ENCODE peak calls at places on chromosomes 2 and 18, in ten cellular contexts. I, K, Q, H, L, D, W, B, J and N are unnamed samples.

GRCh38 chr2:98518106-98518505 is 73.4 kb downstream of the INPP4A start:
- DNase-seq in B (peak), L (no peak), K (no peak), I (no peak), J (no peak), Q (no peak), H (no peak), W (no peak), D (peak), N (no peak)

GRCh38 chr2:6644261-6644660 is 221.4 kb downstream of the CMPK2 start:
- DNase-seq in I (no peak), D (no peak), K (no peak), W (no peak), L (no peak), B (no peak), H (no peak), Q (no peak), J (no peak), N (no peak)

GRCh38 chr2:21996339-21996738 is 872.6 kb downstream of the TDRD15 start:
- DNase-seq in B (no peak), W (no peak), K (no peak), J (no peak), H (no peak), I (no peak), L (no peak), Q (no peak), D (no peak), N (no peak)

GRCh38 chr2:215960825-215961224 is 52.5 kb downstream of the MREG start:
- DNase-seq in B (no peak), W (no peak), L (no peak), D (no peak), K (no peak), I (no peak), H (no peak), J (no peak), Q (no peak), N (peak)

GRCh38 chr18:36942264-36942663 is 113.3 kb downstream of the KIAA1328 start:
- DNase-seq in W (no peak), K (no peak), I (no peak), Q (no peak), D (no peak), B (peak), J (peak), L (peak), H (no peak), N (peak)

GRCh38 chr18:22457552-22457951 is 39.8 kb upstream of the CTAGE1 start:
- DNase-seq in D (no peak), H (no peak), W (no peak), K (no peak), B (no peak), Q (no peak), J (no peak), I (no peak), L (no peak), N (no peak)

GRCh38 chr2:75416420-75417342 is 144.1 kb downstream of the EVA1A start:
- DNase-seq in K (no peak), I (no peak), H (no peak), W (no peak), D (no peak), Q (no peak), B (no peak), J (no peak), L (no peak), N (no peak)

GRCh38 chr2:19863303-19864041 is 38.3 kb downstream of the TTC32 start:
- DNase-seq in L (peak), I (peak), D (peak), Q (no peak), H (peak), K (peak), J (no peak), B (peak), W (peak), N (peak)

GRCh38 chr2:62266433-62267038 is 70.6 kb downstream of the B3GNT2 start:
- DNase-seq in L (no peak), I (no peak), B (peak), H (no peak), K (peak), Q (no peak), W (no peak), J (peak), D (no peak), N (no peak)

GRCh38 chr18:23049698-23050373 is 85.4 kb upstream of the CABLES1 start:
- DNase-seq in K (no peak), L (no peak), H (peak), J (no peak), I (no peak), Q (no peak), W (no peak), D (no peak), B (no peak), N (no peak)

GRCh38 chr2:161796192-161796591 is 172.0 kb downstream of the SLC4A10 start:
- DNase-seq in W (no peak), I (peak), L (peak), D (no peak), K (no peak), H (no peak), J (no peak), Q (no peak), B (no peak), N (no peak)

GRCh38 chr2:233118601-233119000 is 58.5 kb downstream of the INPP5D start:
- DNase-seq in D (no peak), L (peak), B (no peak), Q (peak), K (no peak), H (no peak), I (peak), W (no peak), J (no peak), N (no peak)

GRCh38 chr18:40897884-40898283 is 1057.2 kb upstream of the PIK3C3 start:
- DNase-seq in K (no peak), L (no peak), H (no peak), J (no peak), D (peak), Q (no peak), I (no peak), W (no peak), B (no peak), N (no peak)

GRCh38 chr18:10320848-10321247 is 133.6 kb upstream of the APCDD1 start:
- DNase-seq in H (no peak), K (peak), J (peak), L (no peak), D (no peak), B (no peak), W (peak), I (no peak), Q (no peak), N (no peak)

GRCh38 chr2:169073972-169074751 is 4.8 kb downstream of the DHRS9 start:
- DNase-seq in H (no peak), W (no peak), J (no peak), I (no peak), K (no peak), Q (no peak), D (no peak), B (no peak), L (no peak), N (no peak)

GRCh38 chr18:23209031-23209430 is 73.7 kb downstream of the CABLES1 start:
- DNase-seq in J (no peak), H (no peak), K (no peak), D (no peak), B (no peak), L (no peak), Q (no peak), W (no peak), I (no peak), N (no peak)

GRCh38 chr2:218310853-218311542 is 18.7 kb upstream of the TMBIM1 start:
- DNase-seq in H (no peak), D (no peak), Q (no peak), I (no peak), J (no peak), L (no peak), K (no peak), B (no peak), W (no peak), N (no peak)

GRCh38 chr2:218313356-218313755 is 21.1 kb upstream of the TMBIM1 start:
- DNase-seq in W (no peak), H (no peak), K (no peak), B (no peak), J (no peak), D (no peak), I (no peak), Q (no peak), L (no peak), N (no peak)

GRCh38 chr2:218307415-218308090 is 15.2 kb upstream of the TMBIM1 start:
- DNase-seq in W (no peak), K (no peak), H (no peak), I (no peak), D (no peak), Q (no peak), B (no peak), L (no peak), J (no peak), N (no peak)

GRCh38 chr2:218311908-218312756 is 19.8 kb upstream of the TMBIM1 start:
- DNase-seq in L (no peak), J (no peak), I (no peak), K (no peak), D (no peak), Q (no peak), H (no peak), W (no peak), B (no peak), N (no peak)

DNA sequence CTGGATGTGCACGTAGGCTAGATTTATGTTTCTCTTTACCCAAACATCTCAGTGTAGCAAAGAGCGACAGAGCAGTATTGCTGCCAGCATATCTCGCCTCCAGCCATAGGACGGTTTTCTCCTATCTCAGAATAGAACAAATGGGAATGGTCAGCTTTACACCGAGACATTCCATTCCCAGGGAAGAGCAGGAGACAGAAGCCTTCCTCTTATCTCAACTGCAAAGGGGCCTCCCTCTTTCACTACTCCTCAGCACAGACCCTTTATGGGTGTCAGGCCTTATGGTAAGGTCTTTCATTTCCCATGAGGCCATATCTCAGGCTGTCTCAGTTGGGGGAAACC is 19.2 kb upstream of the TMBIM1 start:
- DNase-seq in J (no peak), L (no peak), Q (no peak), I (no peak), D (no peak), H (no peak), K (no peak), B (no peak), W (no peak), N (no peak)
- TF ChIP-seq CTCF in J (no peak), L (no peak), Q (no peak), I (no peak), D (no peak), H (no peak), K (no peak), B (no peak), W (no peak), N (no peak)

GRCh38 chr18:48605408-48605845 is 66.6 kb downstream of the CTIF start:
- DNase-seq in L (no peak), B (peak), D (peak), I (no peak), J (no peak), K (no peak), Q (no peak), H (peak), W (no peak), N (peak)
- TF ChIP-seq CTCF in L (no peak), B (peak), D (no peak), I (no peak), J (peak), K (no peak), Q (peak), H (no peak), W (no peak), N (peak)

DNA sequence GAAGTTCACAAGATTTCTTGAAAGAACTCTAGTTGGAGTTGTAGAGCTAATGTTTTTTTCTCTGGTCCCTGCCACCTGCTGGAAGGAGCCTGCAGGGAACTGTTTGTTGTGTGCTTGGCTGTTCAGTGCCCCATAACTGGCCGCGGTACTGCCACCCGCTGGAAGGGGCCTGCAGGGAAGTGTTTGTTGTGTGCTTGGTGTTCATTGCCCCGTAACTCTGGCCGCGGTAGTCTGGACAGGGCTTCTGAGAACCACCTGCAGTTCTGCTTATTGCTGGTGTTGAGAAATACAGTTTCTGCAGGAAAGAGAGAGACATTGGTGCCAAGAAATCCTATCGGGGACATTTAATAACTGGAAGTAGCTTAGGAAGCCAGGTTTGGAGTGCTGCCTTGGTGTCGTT is 58.1 kb downstream of the AGAP1 start:
- DNase-seq in J (no peak), L (peak), I (peak), W (no peak), H (peak), K (peak), D (peak), Q (peak), B (peak), N (peak)
- TF ChIP-seq CTCF in J (peak), L (peak), I (peak), W (peak), H (no peak), K (peak), D (no peak), Q (peak), B (peak), N (peak)

GRCh38 chr18:60684843-60685513 is 312.4 kb upstream of the MC4R start:
- DNase-seq in Q (no peak), J (peak), H (no peak), I (no peak), B (peak), W (no peak), K (peak), L (no peak), D (no peak), N (no peak)
- TF ChIP-seq CTCF in Q (peak), J (peak), H (peak), I (peak), B (peak), W (peak), K (peak), L (peak), D (peak), N (peak)

DNA sequence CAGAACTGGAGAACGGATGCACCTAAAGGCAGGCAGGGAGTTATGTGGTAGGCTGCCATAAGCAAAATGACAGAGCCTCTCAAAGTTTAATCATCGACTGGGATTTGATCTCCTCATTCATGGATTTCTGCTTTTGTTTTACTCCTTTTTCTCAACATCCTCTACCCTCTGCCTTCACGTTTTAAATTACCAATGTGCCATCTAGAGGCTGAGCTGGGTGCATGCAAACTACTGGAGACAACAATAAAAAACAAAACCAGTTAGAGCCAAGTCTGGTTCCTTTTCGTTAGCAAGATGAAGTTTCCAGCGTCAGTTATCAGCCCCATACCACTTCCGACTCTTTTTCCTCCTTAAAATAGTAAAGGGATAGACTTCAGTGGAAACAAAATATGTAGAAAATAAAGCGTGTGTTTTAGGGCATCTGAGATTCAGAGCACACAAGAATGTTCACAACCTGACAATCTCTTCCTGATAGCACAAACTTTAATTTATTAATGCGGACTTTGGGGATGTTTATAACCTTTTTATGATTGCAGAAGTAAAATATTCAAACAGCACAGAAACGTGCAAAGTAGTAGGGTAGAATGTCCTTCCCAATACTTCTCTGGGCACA is 117.0 kb downstream of the LAMA1 start:
- DNase-seq in K (no peak), W (no peak), H (no peak), Q (no peak), D (no peak), J (no peak), B (peak), L (no peak), I (no peak), N (no peak)
- TF ChIP-seq CTCF in K (peak), W (peak), H (peak), Q (peak), D (no peak), J (peak), B (peak), L (peak), I (peak), N (peak)

DNA sequence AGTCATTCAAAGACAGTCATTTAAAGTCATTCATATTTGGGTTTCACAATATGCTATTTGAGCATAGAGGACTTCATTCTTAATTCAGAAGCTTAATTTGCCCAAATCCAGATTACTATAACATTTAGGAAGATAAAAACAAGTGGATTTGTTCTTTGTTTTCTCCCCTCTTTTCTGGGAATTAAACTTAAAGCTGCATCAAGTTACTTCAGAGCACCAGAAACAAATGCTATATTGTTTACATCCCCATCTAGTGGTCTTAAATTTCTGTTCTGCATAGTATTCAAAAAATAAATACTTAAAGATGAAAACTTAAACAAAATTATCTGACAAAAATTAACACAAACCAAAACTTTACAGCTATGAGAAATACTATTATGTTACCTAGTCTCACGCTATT is 34.7 kb upstream of the MARCHF7 start:
- DNase-seq in Q (no peak), H (no peak), W (no peak), L (no peak), K (no peak), B (no peak), I (no peak), D (no peak), J (no peak), N (no peak)
- TF ChIP-seq CTCF in Q (peak), H (no peak), W (peak), L (peak), K (peak), B (peak), I (peak), D (no peak), J (no peak), N (no peak)

GRCh38 chr2:221001377-221001776 is 570.7 kb downstream of the EPHA4 start:
- DNase-seq in K (no peak), J (no peak), H (no peak), D (no peak), L (no peak), B (no peak), I (no peak), W (no peak), Q (no peak), N (no peak)

GRCh38 chr2:220994841-220995240 is 577.3 kb downstream of the EPHA4 start:
- DNase-seq in H (no peak), Q (no peak), K (no peak), L (no peak), I (no peak), B (no peak), J (no peak), W (no peak), D (no peak), N (no peak)

GRCh38 chr2:220999351-220999750 is 572.8 kb downstream of the EPHA4 start:
- DNase-seq in W (no peak), I (no peak), K (no peak), Q (no peak), J (no peak), H (no peak), B (no peak), L (no peak), D (no peak), N (no peak)

GRCh38 chr2:221002101-221002500 is 570.0 kb downstream of the EPHA4 start:
- DNase-seq in B (no peak), Q (no peak), J (no peak), W (no peak), K (no peak), H (no peak), L (no peak), D (no peak), I (no peak), N (no peak)

GRCh38 chr2:220998156-220998555 is 573.9 kb downstream of the EPHA4 start:
- DNase-seq in D (no peak), J (no peak), Q (no peak), K (no peak), L (no peak), I (no peak), W (no peak), B (no peak), H (no peak), N (no peak)
- TF ChIP-seq CTCF in D (no peak), J (no peak), Q (no peak), K (no peak), L (no peak), I (no peak), W (no peak), B (no peak), H (no peak), N (no peak)

GRCh38 chr2:96602330-96602823 is 35.7 kb downstream of the KANSL3 start:
- DNase-seq in K (no peak), B (no peak), Q (no peak), D (peak), H (no peak), W (no peak), L (peak), I (no peak), J (no peak), N (no peak)
- TF ChIP-seq CTCF in K (no peak), B (no peak), Q (peak), D (no peak), H (no peak), W (no peak), L (peak), I (peak), J (no peak), N (no peak)

DNA sequence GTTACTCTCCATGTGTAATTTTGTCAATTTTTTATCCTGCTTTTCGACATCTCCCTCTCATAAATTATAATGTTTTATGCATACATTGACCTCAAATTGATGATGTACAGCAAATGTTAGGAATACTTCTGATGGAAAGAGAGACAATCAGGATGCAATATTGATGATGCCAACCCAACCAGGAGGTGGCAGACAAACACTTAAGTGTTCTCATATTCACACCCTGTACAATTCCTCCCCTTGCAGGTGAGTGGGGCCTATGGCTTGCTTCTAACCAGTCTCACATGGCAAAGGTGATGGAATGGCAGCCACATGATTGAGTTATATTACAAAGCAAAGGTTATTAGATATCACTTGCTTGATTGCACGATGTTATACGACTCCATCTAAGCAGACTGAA is 594.3 kb upstream of the REG3G start:
- DNase-seq in I (no peak), D (no peak), W (no peak), J (no peak), Q (no peak), H (no peak), K (no peak), L (no peak), B (peak), N (no peak)
- TF ChIP-seq CTCF in I (no peak), D (no peak), W (no peak), J (no peak), Q (peak), H (no peak), K (no peak), L (no peak), B (peak), N (no peak)

GRCh38 chr2:9769171-9770005 is 73.9 kb upstream of the TAF1B start:
- DNase-seq in B (peak), Q (no peak), I (peak), H (peak), D (peak), K (no peak), J (no peak), L (no peak), W (no peak), N (peak)

GRCh38 chr2:9770006-9770307 is 73.3 kb upstream of the TAF1B start:
- DNase-seq in J (no peak), B (no peak), D (no peak), W (no peak), Q (no peak), K (no peak), L (no peak), I (no peak), H (no peak), N (no peak)

GRCh38 chr2:9770308-9771100 is 72.8 kb upstream of the TAF1B start:
- DNase-seq in W (no peak), L (peak), Q (no peak), I (peak), D (peak), J (peak), H (peak), K (no peak), B (peak), N (peak)

GRCh38 chr2:9767656-9768281 is 75.5 kb upstream of the TAF1B start:
- DNase-seq in L (no peak), I (no peak), J (no peak), H (no peak), B (no peak), W (no peak), D (no peak), K (no peak), Q (no peak), N (no peak)

DNA sequence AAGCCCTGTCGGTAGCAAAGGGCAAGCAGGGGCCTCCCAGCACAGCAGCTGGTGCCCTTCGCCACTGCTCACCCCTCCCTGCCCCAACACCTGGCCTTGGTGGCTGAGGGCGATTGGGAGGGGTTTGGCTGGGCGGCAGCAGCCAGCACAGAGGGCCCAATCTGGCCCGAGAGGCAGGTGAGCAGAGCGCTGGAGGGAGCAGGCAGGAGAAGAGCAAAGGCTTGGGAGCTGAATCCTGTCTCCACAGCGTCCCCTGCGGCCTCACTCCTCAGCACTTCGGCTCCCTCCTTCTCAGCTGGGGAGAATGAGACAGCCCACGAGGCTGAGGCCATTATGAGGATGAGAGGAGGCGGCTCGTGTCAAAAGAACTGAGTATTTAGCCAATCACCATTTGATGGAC is 74.9 kb upstream of the TAF1B start:
- DNase-seq in W (no peak), I (no peak), L (peak), Q (no peak), D (peak), K (no peak), H (peak), J (no peak), B (peak), N (peak)
- TF ChIP-seq CTCF in W (peak), I (no peak), L (peak), Q (peak), D (no peak), K (no peak), H (no peak), J (peak), B (peak), N (peak)